ENCODE peak calls at places on chromosomes 13 and 19, in four cellular contexts. B is HepG2, X is suprapubic skin, J is stomach. V is an unnamed sample.

GRCh38 chr13:42345367-42345766 is 73.4 kb downstream of the AKAP11 start:
- DNase-seq in B (no peak), X (no peak), J (no peak), V (no peak)

GRCh38 chr13:79837741-79838450 is 356.9 kb downstream of the NDFIP2 start:
- DNase-seq in B (no peak), X (no peak), J (no peak), V (no peak)

GRCh38 chr19:50418186-50419021 is at the start of gene SPIB:
- DNase-seq in B (no peak), X (no peak), J (no peak), V (no peak)

GRCh38 chr13:51252954-51253531 is 30.8 kb downstream of the FAM124A start:
- DNase-seq in B (no peak), X (no peak), J (no peak), V (no peak)

GRCh38 chr19:7729831-7730285 is 2.1 kb downstream of the CLEC4G start:
- DNase-seq in B (no peak), X (no peak), J (no peak), V (peak; percentile 75)

GRCh38 chr13:40644838-40645620 is 21.4 kb downstream of the FOXO1 start:
- DNase-seq in B (no peak), X (no peak), J (no peak), V (no peak)

GRCh38 chr13:50129923-50130685 is 114.9 kb downstream of the KCNRG start:
- DNase-seq in B (no peak), X (peak; percentile 81), J (no peak), V (peak; percentile 26)

GRCh38 chr13:100397627-100398026 is 191.0 kb downstream of the GGACT start:
- DNase-seq in B (no peak), X (no peak), J (no peak), V (no peak)

GRCh38 chr13:43755844-43756243 is 30.9 kb downstream of the ENOX1 start:
- DNase-seq in B (no peak), X (no peak), J (no peak), V (no peak)

GRCh38 chr19:39246951-39247669 is 1.5 kb downstream of the IFNL4 start:
- DNase-seq in B (no peak), X (no peak), J (no peak), V (peak; percentile 28)

GRCh38 chr19:1068111-1069001 is 1.4 kb downstream of the ARHGAP45 start:
- DNase-seq in B (no peak), X (peak; percentile 76), J (no peak), V (peak; percentile 91)

GRCh38 chr13:96982672-96983071 is 11.6 kb downstream of the OXGR1 start:
- DNase-seq in B (no peak), X (no peak), J (no peak), V (no peak)

GRCh38 chr19:8240274-8241229 is 31.4 kb downstream of the CERS4 start:
- DNase-seq in B (peak; percentile 90), X (peak; percentile 85), J (peak; percentile 94), V (peak; percentile 93)

GRCh38 chr13:113976711-113977684 is 3.1 kb upstream of the C13orf46 start:
- DNase-seq in B (no peak), X (peak; percentile 66), J (no peak), V (peak; percentile 67)

GRCh38 chr19:47698631-47699359 is 14.4 kb upstream of the EHD2 start:
- DNase-seq in B (no peak), X (no peak), J (no peak), V (peak; percentile 80)

GRCh38 chr19:17515408-17516149 is 4.1 kb downstream of the PGLS start:
- DNase-seq in B (no peak), X (no peak), J (no peak), V (no peak)

GRCh38 chr13:32453981-32454380 is 26.1 kb upstream of the N4BP2L1 start:
- DNase-seq in B (no peak), X (no peak), J (no peak), V (no peak)

GRCh38 chr13:33388254-33388998 is 102.9 kb upstream of the STARD13 start:
- DNase-seq in B (no peak), X (no peak), J (peak; percentile 34), V (no peak)

GRCh38 chr13:113922412-113923118 is 51.3 kb downstream of the C13orf46 start:
- DNase-seq in B (no peak), X (peak; percentile 32), J (peak; percentile 11), V (peak; percentile 7)

GRCh38 chr13:99357149-99357596 is 50.0 kb upstream of the GPR183 start:
- DNase-seq in B (no peak), X (no peak), J (no peak), V (no peak)

GRCh38 chr13:43235028-43235427 is 211.6 kb downstream of the DNAJC15 start:
- DNase-seq in B (no peak), X (no peak), J (no peak), V (no peak)

GRCh38 chr19:13817018-13817614 is 21.9 kb downstream of the ZSWIM4 start:
- DNase-seq in B (no peak), X (no peak), J (peak; percentile 74), V (peak; percentile 81)

GRCh38 chr13:75666646-75667351 is 30.7 kb downstream of the LMO7 start:
- DNase-seq in B (no peak), X (no peak), J (no peak), V (no peak)

GRCh38 chr19:40177286-40178070 is 13.7 kb upstream of the MAP3K10 start:
- DNase-seq in B (no peak), X (no peak), J (no peak), V (no peak)

GRCh38 chr13:109789262-109789661 is 2.9 kb upstream of the IRS2 start:
- DNase-seq in B (no peak), X (no peak), J (no peak), V (no peak)

GRCh38 chr19:10797078-10797477 is 38.9 kb downstream of the TMED1 start:
- DNase-seq in B (no peak), X (no peak), J (no peak), V (no peak)

GRCh38 chr13:71312923-71313322 is 554.1 kb downstream of the DACH1 start:
- DNase-seq in B (no peak), X (no peak), J (no peak), V (no peak)

GRCh38 chr13:71320452-71320851 is 546.6 kb downstream of the DACH1 start:
- DNase-seq in B (peak; percentile 24), X (no peak), J (no peak), V (no peak)

GRCh38 chr13:71316964-71317363 is 550.0 kb downstream of the DACH1 start:
- DNase-seq in B (no peak), X (no peak), J (no peak), V (no peak)
- TF ChIP-seq EP300 in B (no peak), X (no peak), J (no peak), V (no peak)

GRCh38 chr19:5308471-5309437 is 31.9 kb downstream of the PTPRS start:
- DNase-seq in B (no peak), X (peak; percentile 73), J (peak; percentile 72), V (no peak)
- TF ChIP-seq POLR2AphosphoS5 in B (no peak), X (peak; percentile 57), J (peak; percentile 97), V (peak; percentile 96)

DNA sequence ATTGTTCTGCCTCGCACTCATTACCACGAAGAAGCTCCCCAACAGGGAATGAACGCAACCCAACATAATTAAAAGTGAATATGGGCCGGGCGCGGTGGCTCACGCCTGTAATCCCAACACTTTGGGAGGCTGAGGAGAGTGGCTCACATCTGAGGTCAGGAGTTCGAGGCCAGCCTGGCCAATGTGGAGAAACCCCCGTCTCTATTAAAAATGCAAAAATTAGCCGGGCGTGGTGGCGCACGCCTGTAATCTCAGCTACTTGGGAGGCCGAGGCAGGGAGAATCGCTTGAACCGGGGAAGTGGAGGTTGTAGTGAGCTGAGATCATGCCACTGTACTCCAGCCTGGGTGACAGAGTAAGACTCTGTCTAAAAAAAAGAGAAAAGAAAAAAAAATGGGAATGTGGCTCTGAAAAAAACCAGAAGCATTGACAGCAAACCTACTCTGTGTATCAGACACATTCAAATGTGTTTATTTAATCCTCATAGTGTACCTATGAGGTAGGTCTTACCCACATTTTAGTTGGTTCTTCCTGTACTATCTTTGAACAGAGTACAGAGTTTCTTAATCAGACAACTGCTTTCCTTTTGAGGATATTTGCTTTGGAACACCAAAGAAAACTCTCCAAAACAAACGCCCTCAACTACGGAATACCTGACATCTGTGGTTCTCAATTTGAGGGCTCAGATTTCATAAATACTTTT is 70.0 kb downstream of the NUFIP1 start:
- DNase-seq in B (no peak), X (no peak), J (no peak), V (no peak)
- TF ChIP-seq EP300 in B (no peak), X (peak; percentile 63), J (no peak), V (no peak)

GRCh38 chr13:38871275-38871674 is 119.4 kb downstream of the STOML3 start:
- DNase-seq in B (peak; percentile 36), X (no peak), J (no peak), V (no peak)

GRCh38 chr13:38868399-38868798 is 122.2 kb downstream of the STOML3 start:
- DNase-seq in B (no peak), X (no peak), J (no peak), V (no peak)

GRCh38 chr13:38866649-38867048 is 124.0 kb downstream of the STOML3 start:
- DNase-seq in B (peak; percentile 5), X (no peak), J (no peak), V (no peak)

GRCh38 chr13:38872693-38873092 is 117.9 kb downstream of the STOML3 start:
- DNase-seq in B (peak; percentile 35), X (no peak), J (no peak), V (no peak)

DNA sequence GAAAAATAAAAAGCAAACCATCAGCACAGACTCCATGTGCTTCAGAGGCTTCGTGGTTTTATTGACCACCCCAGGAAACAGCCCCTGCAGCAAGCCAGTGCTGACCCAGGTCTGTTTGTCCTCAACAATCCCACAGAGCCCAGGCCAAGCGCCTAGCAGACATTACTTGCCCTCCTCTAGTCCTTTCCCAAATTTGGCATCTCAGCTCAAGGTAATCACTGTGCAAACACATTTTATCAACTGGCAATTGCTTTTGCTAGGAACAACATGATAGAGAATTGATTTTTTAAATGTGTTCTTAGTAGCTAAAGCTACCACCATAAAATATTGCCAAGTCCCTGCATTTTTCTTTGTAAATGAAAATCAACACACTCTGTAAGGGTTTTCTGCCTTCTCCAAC is 121.8 kb downstream of the STOML3 start:
- DNase-seq in B (no peak), X (no peak), J (no peak), V (no peak)
- TF ChIP-seq POLR2AphosphoS5 in B (no peak), X (no peak), J (no peak), V (no peak)

DNA sequence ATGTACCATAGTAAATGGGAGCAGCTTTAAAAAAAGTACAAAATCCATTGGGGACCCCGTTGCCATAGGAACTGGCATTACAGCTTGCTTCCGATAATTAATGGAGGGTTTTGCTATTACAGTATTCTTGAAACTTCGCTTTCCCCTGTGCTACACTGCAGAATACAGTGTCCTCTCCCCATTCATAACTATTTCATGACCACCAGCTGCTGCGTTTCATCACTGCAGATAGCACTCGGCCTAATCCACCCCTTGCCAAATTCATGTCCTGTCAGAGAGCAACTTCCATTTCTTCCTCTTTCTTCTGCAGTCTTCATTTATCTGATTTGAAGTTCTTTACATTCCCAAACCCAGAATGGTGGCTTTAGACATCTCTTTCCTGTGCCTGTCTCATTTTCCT is 110.3 kb downstream of the ZDHHC20 start:
- DNase-seq in B (no peak), X (no peak), J (no peak), V (no peak)
- TF ChIP-seq EP300 in B (no peak), X (no peak), J (no peak), V (no peak)

GRCh38 chr19:35517342-35517741 is 3.9 kb upstream of the DMKN start:
- DNase-seq in B (no peak), X (no peak), J (no peak), V (no peak)
- TF ChIP-seq POLR2AphosphoS5 in B (no peak), X (no peak), J (no peak), V (no peak)

GRCh38 chr19:3950871-3951861 is 18.3 kb downstream of the NMRK2 start:
- DNase-seq in B (no peak), X (no peak), J (no peak), V (peak; percentile 82)
- TF ChIP-seq EP300 in B (no peak), X (no peak), J (no peak), V (no peak)

GRCh38 chr19:18700501-18701249 is 17.2 kb downstream of the CRTC1 start:
- DNase-seq in B (no peak), X (peak; percentile 78), J (peak; percentile 93), V (peak; percentile 83)
- TF ChIP-seq POLR2AphosphoS5 in B (no peak), X (no peak), J (peak; percentile 60), V (no peak)